ENCODE peak calls at places on chromosomes 1 and 21, in seven cellular contexts. L is H9, A is H1, W is IMR-90, C is mesenchymal stem cell, G is trophoblast cell, D is mesendoderm. Z is an unnamed sample.

GRCh38 chr1:78586572-78586971 is 33.7 kb upstream of the IFI44L start:
- DNase-seq in W (peak; percentile 54), C (no peak), L (no peak), G (peak; percentile 6), D (no peak), A (no peak), Z (no peak)

GRCh38 chr1:12121212-12122000 is 45.4 kb upstream of the TNFRSF1B start:
- DNase-seq in G (peak; percentile 60), L (no peak), D (no peak), C (peak; percentile 24), A (no peak), W (peak; percentile 97), Z (no peak)

GRCh38 chr1:27789511-27790154 is 16.6 kb downstream of the STX12 start:
- DNase-seq in G (no peak), D (no peak), C (peak; percentile 44), L (no peak), W (peak; percentile 57), A (no peak), Z (no peak)

GRCh38 chr1:176220100-176220689 is 13.1 kb upstream of the COP1 start:
- DNase-seq in L (no peak), W (no peak), C (no peak), A (no peak), D (no peak), G (no peak), Z (no peak)

GRCh38 chr1:155977607-155978324 is 581 bp downstream of the ARHGEF2 start:
- DNase-seq in C (peak; percentile 38), L (peak; percentile 45), A (peak; percentile 71), W (no peak), D (peak; percentile 76), G (peak; percentile 42), Z (no peak)

GRCh38 chr1:221637641-221638041 is 104.2 kb downstream of the DUSP10 start:
- DNase-seq in G (no peak), C (peak; percentile 24), L (no peak), W (peak; percentile 34), D (no peak), A (no peak), Z (no peak)

GRCh38 chr1:46133181-46133658 is 791 bp upstream of the PIK3R3 start:
- DNase-seq in A (no peak), G (no peak), C (no peak), L (no peak), D (no peak), W (no peak), Z (no peak)

GRCh38 chr1:24384251-24385090 is 29.1 kb downstream of the STPG1 start:
- DNase-seq in A (peak; percentile 30), C (peak; percentile 96), L (no peak), W (peak; percentile 86), D (peak; percentile 53), G (peak; percentile 43), Z (no peak)

GRCh38 chr1:240312872-240313271 is 221.2 kb downstream of the FMN2 start:
- DNase-seq in G (no peak), A (no peak), C (peak; percentile 90), W (peak; percentile 94), D (peak; percentile 81), L (no peak), Z (no peak)

GRCh38 chr1:6597777-6598131 is 4.9 kb downstream of the KLHL21 start:
- DNase-seq in C (no peak), A (no peak), G (no peak), L (no peak), W (no peak), D (no peak), Z (no peak)

GRCh38 chr1:225915538-225915991 is 8.5 kb downstream of the PYCR2 start:
- DNase-seq in D (no peak), L (no peak), A (no peak), W (no peak), G (no peak), C (no peak), Z (no peak)

GRCh38 chr21:44402323-44403105 is 49.1 kb downstream of the TRPM2 start:
- DNase-seq in D (no peak), C (no peak), L (peak; percentile 21), G (no peak), W (no peak), A (no peak), Z (no peak)

GRCh38 chr1:180530501-180530900 is 28.1 kb upstream of the ACBD6 start:
- DNase-seq in C (peak; percentile 86), L (no peak), A (no peak), W (peak; percentile 94), D (peak; percentile 20), G (peak; percentile 99), Z (no peak)

GRCh38 chr1:156629825-156630449 is 10.7 kb downstream of the HAPLN2 start:
- DNase-seq in G (peak; percentile 83), A (no peak), C (no peak), L (no peak), D (no peak), W (no peak), Z (no peak)

GRCh38 chr1:164610528-164611222 is 51.7 kb downstream of the PBX1 start:
- DNase-seq in C (no peak), G (no peak), L (no peak), A (no peak), D (no peak), W (no peak), Z (no peak)

GRCh38 chr1:11886986-11887665 is 28.4 kb upstream of the NPPB start:
- DNase-seq in W (no peak), A (no peak), C (no peak), L (no peak), G (no peak), D (no peak), Z (no peak)

GRCh38 chr1:97505289-97505688 is 415.5 kb downstream of the DPYD start:
- DNase-seq in A (no peak), W (no peak), G (no peak), L (no peak), C (no peak), D (no peak), Z (no peak)

GRCh38 chr1:97501628-97502027 is 419.2 kb downstream of the DPYD start:
- DNase-seq in L (no peak), D (no peak), A (no peak), W (no peak), C (no peak), G (no peak), Z (no peak)

GRCh38 chr1:97502360-97502759 is 418.5 kb downstream of the DPYD start:
- DNase-seq in A (no peak), L (no peak), D (no peak), W (no peak), G (no peak), C (no peak), Z (no peak)

GRCh38 chr1:97500696-97501297 is 420.0 kb downstream of the DPYD start:
- DNase-seq in G (peak; percentile 45), W (no peak), D (peak; percentile 32), L (no peak), A (no peak), C (no peak), Z (peak; percentile 73)

GRCh38 chr1:97499667-97500066 is 421.2 kb downstream of the DPYD start:
- DNase-seq in A (no peak), C (no peak), L (no peak), G (no peak), W (no peak), D (no peak), Z (no peak)
- H3K79me1 ChIP-seq in A (no peaks in the 10 kb centered on the region), C (no peaks in the 10 kb centered on the region), L (no peaks in the 10 kb centered on the region), G (no peaks in the 10 kb centered on the region), W (no peaks in the 10 kb centered on the region), D (no peaks in the 10 kb centered on the region), Z (no peaks in the 10 kb centered on the region)

DNA sequence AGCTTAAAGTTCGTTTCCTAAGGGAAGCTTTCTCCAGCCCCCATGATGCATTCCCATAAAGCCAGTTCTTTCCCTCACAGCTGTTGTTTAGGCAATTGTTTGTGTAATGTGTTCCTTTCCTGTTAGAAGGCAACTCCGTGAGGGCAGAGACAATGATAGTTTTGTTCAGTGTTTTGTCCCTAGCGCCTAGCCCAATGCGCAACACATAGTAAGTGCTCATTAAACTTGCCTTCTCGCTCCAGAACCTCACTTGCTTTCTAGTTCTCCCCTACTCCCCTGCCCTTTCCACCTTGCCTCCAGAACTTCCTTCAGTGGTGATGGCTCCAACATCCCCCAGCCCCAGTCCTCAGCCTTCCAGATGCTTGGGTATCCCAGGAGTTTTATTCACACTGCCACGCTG is 115.4 kb downstream of the TMEM53 start:
- DNase-seq in G (no peak), D (no peak), A (no peak), W (no peak), L (no peak), C (no peak), Z (no peak)
- H3K79me1 ChIP-seq in G (no peaks in the 10 kb centered on the region), D (no peaks in the 10 kb centered on the region), A (no peaks in the 10 kb centered on the region), W (no peaks in the 10 kb centered on the region), L (no peaks in the 10 kb centered on the region), C (no peaks in the 10 kb centered on the region), Z (peaks cover 1% of the 10 kb centered on the region)

DNA sequence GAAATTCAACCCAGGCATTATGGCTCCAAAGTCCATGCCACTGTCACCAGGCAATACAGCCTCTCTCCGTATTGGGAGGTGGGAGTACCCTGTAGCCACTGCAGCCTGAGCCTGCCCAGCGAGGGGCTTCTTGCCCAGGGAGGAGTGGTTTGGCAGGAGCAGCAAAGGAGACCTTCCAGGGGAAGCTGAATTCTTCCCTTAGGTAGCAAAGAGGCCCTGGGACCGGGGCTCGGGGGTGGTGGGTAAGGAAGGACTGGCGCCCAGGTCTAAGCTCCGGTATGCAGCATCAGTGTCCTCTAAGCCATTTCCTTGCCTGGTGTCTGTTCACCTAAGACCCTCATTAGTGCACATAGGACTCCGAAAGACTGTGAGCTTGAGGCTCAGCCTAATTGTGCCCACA is 17.0 kb downstream of the TNNT2 start:
- DNase-seq in D (no peak), A (no peak), C (no peak), L (no peak), W (no peak), G (no peak), Z (no peak)
- H3K79me1 ChIP-seq in D (no peaks in the 10 kb centered on the region), A (no peaks in the 10 kb centered on the region), C (no peaks in the 10 kb centered on the region), L (no peaks in the 10 kb centered on the region), W (no peaks in the 10 kb centered on the region), G (no peaks in the 10 kb centered on the region), Z (peaks cover 4% of the 10 kb centered on the region)

GRCh38 chr1:222891578-222891977 is 76.7 kb downstream of the DISP1 start:
- DNase-seq in W (no peak), G (no peak), A (no peak), C (peak; percentile 18), L (no peak), D (no peak), Z (no peak)

GRCh38 chr1:222894331-222894730 is 79.5 kb downstream of the DISP1 start:
- DNase-seq in C (no peak), W (no peak), G (no peak), L (no peak), D (no peak), A (no peak), Z (no peak)

GRCh38 chr1:222890702-222891101 is 75.9 kb downstream of the DISP1 start:
- DNase-seq in W (no peak), A (no peak), G (no peak), L (no peak), D (no peak), C (no peak), Z (no peak)

GRCh38 chr1:222893255-222893654 is 78.4 kb downstream of the DISP1 start:
- DNase-seq in A (no peak), G (no peak), L (no peak), W (no peak), C (no peak), D (no peak), Z (no peak)

DNA sequence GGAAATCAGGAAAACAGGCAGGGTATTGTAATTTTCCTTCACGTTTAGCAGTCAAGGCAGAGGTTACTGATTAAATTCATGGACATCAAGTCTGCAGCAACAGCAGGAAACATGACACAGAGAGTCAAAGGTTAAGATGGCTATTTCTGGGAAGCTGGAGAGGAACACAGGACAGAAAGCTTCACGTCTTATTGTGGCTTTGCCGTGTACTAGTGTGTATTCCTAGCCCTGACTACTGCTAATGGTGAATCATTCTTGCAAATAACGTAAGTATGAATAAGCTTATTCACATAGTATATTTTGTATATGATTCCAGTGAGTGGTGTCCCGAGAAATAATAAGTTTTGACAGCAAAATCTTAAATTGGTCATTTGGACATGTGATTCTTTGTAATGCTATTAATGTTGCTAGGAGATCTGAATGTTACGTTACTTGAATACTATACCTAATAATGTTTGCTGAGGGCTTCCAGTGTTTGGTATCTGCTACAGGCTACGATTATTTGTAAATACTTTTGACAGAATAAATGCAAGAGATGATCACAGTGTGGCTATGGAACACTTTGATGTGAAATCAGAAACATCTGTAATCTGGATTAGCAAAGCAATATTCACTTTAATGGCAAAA is 77.4 kb downstream of the DISP1 start:
- DNase-seq in L (no peak), A (no peak), G (no peak), W (peak; percentile 94), C (peak; percentile 93), D (no peak), Z (no peak)
- H3K79me1 ChIP-seq in L (no peaks in the 10 kb centered on the region), A (no peaks in the 10 kb centered on the region), G (no peaks in the 10 kb centered on the region), W (no peaks in the 10 kb centered on the region), C (peaks cover 17% of the 10 kb centered on the region), D (no peaks in the 10 kb centered on the region), Z (peaks cover 4% of the 10 kb centered on the region)